ENCODE peak calls at places on chromosome 1, in five cellular contexts. A is PC-9, H is GM23248, V is H9, I is K562. M is an unnamed sample.
A peak's percentile ranks its signal among the peaks of the same experiment; 100 is the strongest.

GRCh38 chr1:183302452-183303324 is 115.5 kb downstream of the NMNAT2 start:
- DNase-seq in A (no peak), H (peak; percentile 36), V (no peak), I (no peak), M (no peak)

GRCh38 chr1:233293556-233294446 is 1.7 kb downstream of the PCNX2 start:
- DNase-seq in V (no peak), A (no peak), I (no peak), H (peak; percentile 30), M (peak; percentile 4)

GRCh38 chr1:234709473-234710279 is 99.7 kb upstream of the IRF2BP2 start:
- DNase-seq in I (no peak), H (no peak), A (no peak), V (peak; percentile 21), M (no peak)

GRCh38 chr1:213829806-213830205 is 158.0 kb upstream of the PROX1 start:
- DNase-seq in A (no peak), H (no peak), I (no peak), V (no peak), M (no peak)

GRCh38 chr1:212827831-212828278 is 19.6 kb downstream of the SPATA45 start:
- DNase-seq in A (no peak), I (no peak), H (no peak), V (no peak), M (no peak)

GRCh38 chr1:17232759-17233661 is 15.9 kb upstream of the PADI3 start:
- DNase-seq in A (peak; percentile 96), V (no peak), H (peak; percentile 89), I (no peak), M (peak; percentile 96)

GRCh38 chr1:7526867-7527732 is 244.0 kb upstream of the VAMP3 start:
- DNase-seq in I (no peak), V (no peak), A (no peak), H (peak; percentile 85), M (peak; percentile 14)

GRCh38 chr1:84997667-84998600 is 1.0 kb upstream of the MCOLN2 start:
- DNase-seq in H (peak; percentile 60), I (no peak), V (peak; percentile 31), A (no peak), M (peak; percentile 14)

GRCh38 chr1:116568925-116569490 is 1.8 kb downstream of the CD58 start:
- DNase-seq in I (no peak), V (no peak), A (no peak), H (peak; percentile 13), M (no peak)

GRCh38 chr1:76622774-76623173 is 244.5 kb upstream of the ST6GALNAC5 start:
- DNase-seq in I (no peak), A (no peak), H (no peak), V (no peak), M (no peak)

GRCh38 chr1:83978056-83978455 is 20.9 kb downstream of the TTLL7 start:
- DNase-seq in H (no peak), A (no peak), V (no peak), I (no peak), M (no peak)

GRCh38 chr1:205339197-205339702 is 17.5 kb downstream of the KLHDC8A start:
- DNase-seq in A (no peak), I (no peak), V (no peak), H (no peak), M (no peak)

GRCh38 chr1:2854151-2854550 is 52.7 kb upstream of the TTC34 start:
- DNase-seq in I (no peak), V (no peak), H (no peak), A (no peak), M (no peak)

GRCh38 chr1:169109561-169110134 is 3.2 kb downstream of the ATP1B1 start:
- DNase-seq in H (no peak), A (peak; percentile 91), V (no peak), I (no peak), M (peak; percentile 88)

GRCh38 chr1:37761416-37762095 is 3.4 kb downstream of the EPHA10 start:
- DNase-seq in H (no peak), I (no peak), V (no peak), A (no peak), M (no peak)

GRCh38 chr1:214551436-214552173 is at the start of gene PTPN14:
- DNase-seq in V (peak; percentile 96), H (peak; percentile 98), A (peak; percentile 89), I (peak; percentile 53), M (peak; percentile 92)

GRCh38 chr1:160472112-160472511 is 50.9 kb downstream of the SLAMF6 start:
- DNase-seq in V (no peak), H (no peak), I (no peak), A (no peak), M (no peak)

GRCh38 chr1:41500378-41500777 is 15.9 kb upstream of the EDN2 start:
- DNase-seq in V (no peak), I (no peak), H (peak; percentile 74), A (peak; percentile 94), M (peak; percentile 93)

GRCh38 chr1:44798481-44799365 is 1.5 kb upstream of the PLK3 start:
- DNase-seq in I (no peak), A (no peak), H (no peak), V (no peak), M (no peak)

GRCh38 chr1:4871373-4871772 is 217.0 kb downstream of the AJAP1 start:
- DNase-seq in H (no peak), V (no peak), A (no peak), I (no peak), M (no peak)

GRCh38 chr1:153058154-153058553 is 842 bp upstream of the SPRR2A start:
- DNase-seq in H (no peak), I (no peak), V (no peak), A (no peak), M (no peak)

GRCh38 chr1:171868217-171868616 is 26.9 kb downstream of the DNM3 start:
- DNase-seq in I (no peak), A (no peak), H (no peak), V (no peak), M (peak; percentile 49)

GRCh38 chr1:193068013-193068412 is 8.6 kb downstream of the RO60 start:
- DNase-seq in A (no peak), H (no peak), V (no peak), I (no peak), M (no peak)

GRCh38 chr1:227227761-227228160 is 90.5 kb downstream of the CDC42BPA start:
- DNase-seq in A (no peak), H (no peak), V (no peak), I (no peak), M (no peak)

GRCh38 chr1:214493126-214493796 is 58.1 kb downstream of the PTPN14 start:
- DNase-seq in A (no peak), V (no peak), H (peak; percentile 84), I (no peak), M (no peak)

GRCh38 chr1:56993355-56993985 is 27.7 kb upstream of the C8B start:
- DNase-seq in H (no peak), A (no peak), I (no peak), V (no peak), M (no peak)

GRCh38 chr1:16993521-16994038 is 13.2 kb upstream of the MFAP2 start:
- DNase-seq in A (no peak), H (no peak), I (no peak), V (no peak), M (no peak)

GRCh38 chr1:223788746-223789415 is 56.9 kb downstream of the TP53BP2 start:
- DNase-seq in A (no peak), V (no peak), I (peak; percentile 75), H (no peak), M (no peak)

GRCh38 chr1:168386949-168387586 is 106.4 kb downstream of the TBX19 start:
- DNase-seq in V (peak; percentile 81), A (peak; percentile 62), H (peak; percentile 41), I (no peak), M (peak; percentile 94)

GRCh38 chr1:27400035-27400962 is 7.9 kb downstream of the GPR3 start:
- DNase-seq in H (peak; percentile 61), I (no peak), A (no peak), V (no peak), M (no peak)

DNA sequence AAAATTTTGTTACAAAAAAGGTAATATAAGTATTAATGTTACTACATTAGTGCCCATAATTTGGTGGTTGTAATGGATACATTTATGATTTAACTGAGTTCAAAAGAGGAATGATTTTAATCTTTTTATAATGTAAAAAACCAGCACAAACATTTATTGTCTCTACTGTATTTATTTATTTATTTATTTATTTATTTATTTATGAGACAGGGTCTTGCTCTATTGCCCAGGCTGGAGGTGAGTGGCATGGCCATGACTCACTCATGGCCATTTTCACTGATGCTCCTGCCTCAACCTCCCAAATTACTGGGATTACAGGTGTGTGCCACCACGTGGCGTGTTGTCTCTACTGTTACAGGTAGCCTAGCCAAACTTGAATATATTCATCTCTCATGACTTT is 21.9 kb downstream of the SPEN start:
- DNase-seq in I (no peak), A (no peak), H (no peak), V (no peak), M (no peak)
- H4K20me1 ChIP-seq in I (peaks cover 16% of the 10 kb centered on the region), A (peaks cover 48% of the 10 kb centered on the region), H (peaks cover 25% of the 10 kb centered on the region), V (no peaks in the 10 kb centered on the region), M (peaks cover 2% of the 10 kb centered on the region)

DNA sequence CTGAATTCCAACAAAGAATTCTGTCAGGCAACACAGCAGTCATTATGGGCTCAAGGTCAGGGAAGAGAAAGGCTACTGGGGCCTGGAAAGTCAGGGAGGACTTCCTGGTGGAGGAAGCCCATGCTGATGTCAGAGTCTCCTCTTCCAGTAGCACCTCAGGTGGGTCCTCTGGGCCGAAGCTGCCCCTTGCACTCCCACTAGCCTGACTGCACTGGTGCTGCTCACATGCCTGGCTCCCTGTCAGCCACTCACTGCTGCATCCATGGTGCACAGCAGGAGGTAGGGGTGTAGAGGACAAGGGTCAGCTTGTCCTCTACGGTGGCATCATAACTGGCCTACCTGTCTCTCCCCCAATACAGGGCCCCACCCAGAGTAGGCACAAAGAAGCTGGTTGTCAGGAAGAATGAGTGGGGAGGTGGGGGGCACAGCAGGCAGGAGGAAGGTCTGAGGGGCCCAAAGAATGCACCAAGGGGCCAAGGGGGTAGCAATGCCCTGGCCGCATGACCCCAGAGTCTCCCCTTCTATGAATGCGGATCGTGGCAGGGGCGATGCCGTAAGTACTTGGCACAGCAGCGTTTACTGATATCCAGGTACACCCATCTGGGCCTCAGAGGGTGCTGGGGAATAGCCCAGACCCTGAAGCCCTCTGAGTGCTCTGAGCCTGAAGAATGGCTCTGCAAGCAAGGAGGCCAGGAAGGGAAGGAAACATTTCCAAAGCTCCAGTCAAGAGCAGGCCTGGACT is 80.3 kb downstream of the GLIS1 start:
- DNase-seq in H (no peak), I (no peak), V (no peak), A (no peak), M (peak; percentile 6)
- H4K20me1 ChIP-seq in H (no peaks in the 10 kb centered on the region), I (peaks cover 5% of the 10 kb centered on the region), V (no peaks in the 10 kb centered on the region), A (no peaks in the 10 kb centered on the region), M (no peaks in the 10 kb centered on the region)

DNA sequence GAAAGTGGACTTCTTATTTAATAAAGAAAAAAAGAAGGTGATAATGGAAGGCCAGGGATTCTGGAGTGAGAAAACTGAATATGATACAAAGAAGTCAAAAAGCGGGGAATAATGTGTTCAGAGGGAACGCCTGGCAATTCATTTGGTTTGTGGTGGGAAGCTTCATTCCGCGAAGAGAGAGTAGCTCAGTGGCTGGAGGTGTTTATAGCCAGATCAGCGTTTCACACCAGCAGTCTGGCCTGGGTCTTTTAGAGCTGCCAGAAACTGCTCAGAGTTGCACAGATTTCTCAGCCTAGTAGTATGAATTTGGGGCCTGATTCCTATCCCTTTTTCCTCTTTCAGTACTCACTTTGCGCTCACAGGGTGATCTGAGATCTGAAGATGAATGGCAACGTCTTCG is 67.8 kb upstream of the IPO9 start:
- DNase-seq in V (no peak), I (no peak), A (no peak), H (peak; percentile 52), M (no peak)
- H4K20me1 ChIP-seq in V (no peaks in the 10 kb centered on the region), I (peaks cover 4% of the 10 kb centered on the region), A (no peaks in the 10 kb centered on the region), H (no peaks in the 10 kb centered on the region), M (no peaks in the 10 kb centered on the region)

DNA sequence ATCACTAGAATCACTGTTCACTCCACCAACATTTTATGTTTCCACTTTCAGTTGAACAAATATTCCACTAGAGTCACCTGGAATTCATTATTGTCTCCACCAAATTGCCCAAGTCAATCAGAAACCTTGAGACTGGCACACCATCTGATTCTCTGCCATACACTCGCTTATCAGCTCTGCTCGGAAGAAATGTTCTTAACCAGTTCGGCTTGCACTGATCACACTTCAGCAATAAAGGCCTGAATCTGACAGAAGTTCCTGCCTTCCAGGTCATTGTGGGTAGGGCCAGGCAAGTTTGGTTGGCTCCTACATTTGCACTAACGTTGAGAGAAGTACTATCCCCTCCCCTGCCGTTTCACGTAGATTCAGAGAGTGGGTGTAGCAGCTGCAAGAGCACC is 10.0 kb downstream of the TPM3 start:
- DNase-seq in A (no peak), H (no peak), V (no peak), I (no peak), M (no peak)
- H4K20me1 ChIP-seq in A (peaks cover 53% of the 10 kb centered on the region), H (peaks cover 43% of the 10 kb centered on the region), V (no peaks in the 10 kb centered on the region), I (peaks cover 55% of the 10 kb centered on the region), M (peaks cover 37% of the 10 kb centered on the region)

M was measured in mammary epithelial cell.